ENCODE peak calls at places on chromosomes 4 and X, in seven cellular contexts. E is progenitor cell of endocrine pancreas, R is C1 segment of cervical spinal cord, C is T-helper 2 cell, W is pons, Z is mammary epithelial cell, P is sciatic nerve. X is an unnamed sample.

GRCh38 chr4:17236686-17237085 is 275.2 kb downstream of the QDPR start:
- DNase-seq in E (no peak), R (no peak), C (no peak), W (no peak), Z (no peak), P (no peak), X (no peak)

GRCh38 chrX:103845165-103845653 is 13.2 kb upstream of the RAB9B start:
- DNase-seq in E (peak; percentile 19), R (peak; percentile 22), C (peak; percentile 18), W (peak; percentile 49), Z (peak; percentile 86), P (peak; percentile 84), X (peak; percentile 11)

GRCh38 chr4:129358571-129358970 is 262.6 kb downstream of the C4orf33 start:
- DNase-seq in E (no peak), R (no peak), C (no peak), W (no peak), Z (peak; percentile 55), P (no peak), X (no peak)

GRCh38 chrX:33457102-33457501 is 245.8 kb upstream of the DMD start:
- DNase-seq in E (no peak), R (no peak), C (no peak), W (no peak), Z (no peak), P (no peak), X (no peak)

GRCh38 chr4:63851496-63851895 is 557.8 kb downstream of the TECRL start:
- DNase-seq in E (no peak), R (no peak), C (no peak), W (no peak), Z (no peak), P (no peak), X (no peak)

GRCh38 chr4:112775801-112776200 is 138.9 kb downstream of the LARP7 start:
- DNase-seq in E (no peak), R (no peak), C (no peak), W (no peak), Z (peak; percentile 58), P (no peak), X (no peak)

GRCh38 chr4:3683077-3683743 is 83.0 kb upstream of the ADRA2C start:
- DNase-seq in E (no peak), R (no peak), C (no peak), W (no peak), Z (no peak), P (no peak), X (no peak)

GRCh38 chr4:65893957-65894755 is 223.9 kb upstream of the EPHA5 start:
- DNase-seq in E (no peak), R (no peak), C (no peak), W (no peak), Z (no peak), P (no peak), X (no peak)

GRCh38 chr4:66693694-66694093 is 851.6 kb downstream of the CENPC start:
- DNase-seq in E (no peak), R (no peak), C (no peak), W (no peak), Z (no peak), P (no peak), X (no peak)

GRCh38 chr4:158157412-158157811 is 15.4 kb downstream of the GASK1B start:
- DNase-seq in E (no peak), R (no peak), C (no peak), W (no peak), Z (no peak), P (no peak), X (no peak)

GRCh38 chr4:6338951-6339817 is 69.5 kb downstream of the WFS1 start:
- DNase-seq in E (no peak), R (no peak), C (no peak), W (no peak), Z (no peak), P (no peak), X (no peak)

GRCh38 chr4:164614999-164615398 is 138.9 kb upstream of the SMIM31 start:
- DNase-seq in E (no peak), R (no peak), C (no peak), W (no peak), Z (no peak), P (no peak), X (no peak)

GRCh38 chr4:179095585-179096228 is 1653.5 kb upstream of the AGA start:
- DNase-seq in E (peak; percentile 33), R (no peak), C (no peak), W (peak; percentile 15), Z (no peak), P (no peak), X (no peak)

X was measured in stimulated activated naive CD4-positive, alpha-beta T cell treated with Interleukin-2 at 50 U/mL for 16 hours.